ENCODE peak calls at places on chromosome 9, in four cellular contexts. M is thoracic aorta, R is astrocyte, V is OCI-LY7. S is an unnamed sample.

GRCh38 chr9:135083241-135083810 is 4.1 kb upstream of the OLFM1 start:
- DNase-seq in M (no peak), R (no peak), V (no peak), S (no peak)

GRCh38 chr9:133522073-133522910 is 2.5 kb downstream of the MYMK start:
- DNase-seq in M (no peak), R (no peak), V (no peak), S (no peak)

GRCh38 chr9:116155700-116156045 is 2.1 kb downstream of the PAPPA start:
- DNase-seq in M (no peak), R (peak; percentile 45), V (no peak), S (no peak)

GRCh38 chr9:2413196-2413840 is 208.3 kb upstream of the VLDLR start:
- DNase-seq in M (no peak), R (no peak), V (no peak), S (no peak)

GRCh38 chr9:132166599-132166998 is 4.7 kb downstream of the NTNG2 start:
- DNase-seq in M (no peak), R (no peak), V (peak; percentile 50), S (no peak)

GRCh38 chr9:23382418-23382817 is 443.6 kb downstream of the ELAVL2 start:
- DNase-seq in M (no peak), R (no peak), V (no peak), S (no peak)

GRCh38 chr9:24036459-24036858 is 210.4 kb upstream of the ELAVL2 start:
- DNase-seq in M (no peak), R (no peak), V (no peak), S (no peak)

GRCh38 chr9:123784513-123784912 is 145.4 kb downstream of the DENND1A start:
- DNase-seq in M (no peak), R (peak; percentile 70), V (no peak), S (no peak)

GRCh38 chr9:16307626-16308195 is 562.8 kb downstream of the BNC2 start:
- DNase-seq in M (no peak), R (no peak), V (no peak), S (no peak)

GRCh38 chr9:82404484-82405280 is 416.1 kb downstream of the SPATA31D1 start:
- DNase-seq in M (no peak), R (peak; percentile 74), V (no peak), S (no peak)

GRCh38 chr9:76835571-76836283 is 70.2 kb downstream of the PRUNE2 start:
- DNase-seq in M (no peak), R (peak; percentile 95), V (no peak), S (no peak)

GRCh38 chr9:91500509-91501011 is 76.9 kb upstream of the NFIL3 start:
- DNase-seq in M (no peak), R (peak; percentile 96), V (no peak), S (no peak)

GRCh38 chr9:19162956-19163355 is 35.7 kb upstream of the PLIN2 start:
- DNase-seq in M (no peak), R (no peak), V (no peak), S (peak; percentile 60)

GRCh38 chr9:81591791-81592190 is 97.6 kb downstream of the TLE1 start:
- DNase-seq in M (no peak), R (no peak), V (no peak), S (no peak)

GRCh38 chr9:87350915-87351314 is 146.8 kb upstream of the DAPK1 start:
- DNase-seq in M (no peak), R (peak; percentile 68), V (no peak), S (no peak)

GRCh38 chr9:127417130-127418036 is 6.8 kb upstream of the ZNF79 start:
- DNase-seq in M (no peak), R (no peak), V (no peak), S (no peak)

GRCh38 chr9:130599625-130600024 is 20.2 kb downstream of the FUBP3 start:
- DNase-seq in M (no peak), R (no peak), V (no peak), S (no peak)

GRCh38 chr9:123834907-123835562 is 94.9 kb downstream of the DENND1A start:
- DNase-seq in M (no peak), R (peak; percentile 42), V (peak; percentile 32), S (no peak)

GRCh38 chr9:109248133-109248581 is 72.7 kb downstream of the EPB41L4B start:
- DNase-seq in M (no peak), R (no peak), V (no peak), S (no peak)

GRCh38 chr9:135588886-135589595 is 27.5 kb downstream of the PAEP start:
- DNase-seq in M (no peak), R (no peak), V (no peak), S (no peak)

GRCh38 chr9:134699343-134699740 is 57.7 kb downstream of the COL5A1 start:
- DNase-seq in M (no peak), R (no peak), V (no peak), S (peak; percentile 48)

GRCh38 chr9:115691097-115691496 is 462.5 kb upstream of the PAPPA start:
- DNase-seq in M (no peak), R (peak; percentile 98), V (no peak), S (no peak)

GRCh38 chr9:88980732-88981336 is 10.4 kb upstream of the S1PR3 start:
- DNase-seq in M (no peak), R (peak; percentile 93), V (no peak), S (no peak)

GRCh38 chr9:76255781-76256455 is 138.3 kb downstream of the RFK start:
- DNase-seq in M (peak; percentile 53), R (peak; percentile 98), V (no peak), S (peak; percentile 32)

GRCh38 chr9:122128432-122129343 is 30.9 kb downstream of the NDUFA8 start:
- DNase-seq in M (no peak), R (no peak), V (no peak), S (peak; percentile 66)

GRCh38 chr9:127828262-127829031 is 25.8 kb downstream of the FPGS start:
- DNase-seq in M (peak; percentile 78), R (no peak), V (no peak), S (peak; percentile 94)

GRCh38 chr9:123998278-123998925 is 13.2 kb upstream of the LHX2 start:
- DNase-seq in M (no peak), R (no peak), V (no peak), S (no peak)

GRCh38 chr9:123473226-123473625 is 117.2 kb downstream of the CRB2 start:
- DNase-seq in M (no peak), R (no peak), V (no peak), S (no peak)

GRCh38 chr9:69389437-69389995 is 64.5 kb downstream of the ENTREP1 start:
- DNase-seq in M (no peak), R (no peak), V (no peak), S (no peak)

GRCh38 chr9:33852216-33852826 is 35.4 kb downstream of the UBE2R2 start:
- DNase-seq in M (peak; percentile 68), R (no peak), V (peak; percentile 74), S (peak; percentile 79)

GRCh38 chr9:110189001-110189400 is 19.0 kb downstream of the C9orf152 start:
- DNase-seq in M (no peak), R (no peak), V (peak; percentile 20), S (no peak)

GRCh38 chr9:135304886-135305285 is 174.7 kb upstream of the PPP1R26 start:
- DNase-seq in M (no peak), R (no peak), V (no peak), S (no peak)

GRCh38 chr9:78351816-78352215 is 54.9 kb downstream of the PSAT1 start:
- DNase-seq in M (no peak), R (no peak), V (no peak), S (no peak)

GRCh38 chr9:70449461-70449860 is 35.0 kb upstream of the KLF9 start:
- DNase-seq in M (no peak), R (no peak), V (no peak), S (no peak)

GRCh38 chr9:136740971-136741884 is 1.5 kb downstream of the LCN10 start:
- DNase-seq in M (no peak), R (no peak), V (no peak), S (no peak)
- TF ChIP-seq CTCF in M (no peak), R (no peak), V (no peak), S (no peak)

GRCh38 chr9:129021091-129021490 is 7.0 kb downstream of the SH3GLB2 start:
- DNase-seq in M (no peak), R (no peak), V (peak; percentile 35), S (no peak)
- H3K4me1 ChIP-seq in M (peaks cover 6% of the 10 kb centered on the region), R (peaks cover 11% of the 10 kb centered on the region), V (peaks cover 11% of the 10 kb centered on the region), S (peaks cover 14% of the 10 kb centered on the region)

GRCh38 chr9:22008662-22009562 is at the start of gene CDKN2B:
- DNase-seq in M (peak; percentile 80), R (peak; percentile 87), V (peak; percentile 90), S (peak; percentile 97)
- TF ChIP-seq CTCF in M (peak; percentile 88), R (peak; percentile 75), V (peak; percentile 94), S (peak; percentile 98)

DNA sequence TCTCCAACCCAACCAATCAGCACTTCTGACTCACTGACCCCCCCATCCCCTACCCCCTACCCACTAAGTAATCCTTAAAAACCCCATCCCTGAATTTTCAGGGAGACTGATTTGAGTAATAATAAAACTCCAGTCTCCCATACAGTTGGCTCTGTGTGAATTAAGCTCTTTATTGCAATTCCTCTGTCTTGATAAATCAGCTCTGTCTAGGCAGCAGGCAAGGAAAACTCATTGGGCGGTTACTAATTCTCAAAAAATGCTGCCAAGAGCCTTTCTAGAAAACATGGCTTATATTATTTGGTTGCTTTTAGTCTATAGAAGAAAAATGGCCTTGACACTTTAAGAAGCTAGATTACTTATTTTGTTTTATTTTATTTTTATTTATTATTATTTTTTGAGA is 131.7 kb downstream of the SUSD1 start:
- DNase-seq in M (no peak), R (no peak), V (no peak), S (no peak)
- H3K4me1 ChIP-seq in M (no peaks in the 10 kb centered on the region), R (peaks cover 43% of the 10 kb centered on the region), V (no peaks in the 10 kb centered on the region), S (no peaks in the 10 kb centered on the region)

DNA sequence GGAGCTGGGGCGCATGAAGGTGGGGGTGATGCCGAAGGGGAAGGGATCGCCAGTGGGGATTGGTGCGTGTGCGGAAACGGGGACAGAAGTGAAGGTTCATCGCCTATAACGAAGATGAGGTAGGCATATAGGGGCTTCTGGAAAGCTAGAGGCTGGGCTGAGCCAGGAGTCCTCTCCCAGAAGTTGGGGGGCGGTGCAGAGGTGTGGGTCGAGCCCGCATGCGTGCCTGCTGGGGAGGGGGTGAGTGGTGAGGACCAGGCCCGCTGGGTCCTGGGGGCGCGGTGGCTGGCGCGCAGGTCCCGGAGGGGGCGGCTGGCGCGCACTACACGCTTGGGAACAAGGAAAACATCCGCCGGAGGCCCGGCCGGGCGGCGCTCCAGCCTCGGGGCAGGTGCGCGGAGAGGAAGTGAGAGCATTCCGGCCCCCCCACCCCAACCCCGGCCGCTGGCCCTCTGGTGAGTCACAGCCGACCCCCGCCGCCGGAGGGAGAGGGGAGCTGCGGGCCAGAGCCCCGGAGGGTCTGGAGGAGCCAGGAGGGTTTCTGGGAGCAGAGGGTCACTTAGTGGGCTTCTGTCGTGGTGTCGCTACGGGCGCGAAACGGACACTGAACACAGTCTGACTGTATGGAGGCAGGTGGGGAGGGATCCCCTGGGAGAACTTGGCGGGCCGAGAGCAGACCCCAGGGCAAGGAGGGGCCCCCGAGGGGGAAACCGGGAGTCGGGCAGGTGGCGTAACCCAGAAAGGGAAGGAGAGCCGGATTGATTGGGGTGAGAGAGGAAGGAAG is 2.9 kb upstream of the MSMP start:
- DNase-seq in M (no peak), R (no peak), V (peak; percentile 91), S (peak; percentile 87)
- TF ChIP-seq CTCF in M (no peak), R (no peak), V (peak; percentile 55), S (no peak)

GRCh38 chr9:129139233-129139992 is 28.2 kb downstream of the PTPA start:
- DNase-seq in M (peak; percentile 72), R (peak; percentile 67), V (peak; percentile 87), S (peak; percentile 81)
- H3K4me1 ChIP-seq in M (peaks cover 57% of the 10 kb centered on the region), R (peaks cover 60% of the 10 kb centered on the region), V (peaks cover 53% of the 10 kb centered on the region), S (peaks cover 52% of the 10 kb centered on the region)

GRCh38 chr9:5976668-5977397 is 38.6 kb downstream of the RANBP6 start:
- DNase-seq in M (no peak), R (no peak), V (no peak), S (no peak)
- TF ChIP-seq CTCF in M (no peak), R (no peak), V (no peak), S (no peak)